ENCODE peak calls at places on chromosomes 13 and 19, in nine cellular contexts. W, A, F, U, Y, Z, T, Q and H are unnamed samples.

GRCh38 chr13:37681295-37682032 is 82.9 kb upstream of the POSTN start:
- DNase-seq in F (no peak), A (no peak), W (no peak), U (no peak), Q (no peak), Y (peak), T (peak), Z (peak), H (no peak)

GRCh38 chr19:47687906-47688305 is 25.3 kb upstream of the EHD2 start:
- DNase-seq in U (no peak), Q (no peak), Y (no peak), W (no peak), A (no peak), Z (no peak), T (no peak), F (no peak), H (no peak)

GRCh38 chr19:54287456-54287855 is 6.5 kb upstream of the LILRB2 start:
- DNase-seq in W (no peak), U (no peak), Y (no peak), Z (peak), T (no peak), A (no peak), Q (no peak), F (no peak), H (no peak)

GRCh38 chr19:317710-318508 is 26.7 kb downstream of the MIER2 start:
- DNase-seq in Y (no peak), Q (no peak), T (no peak), U (no peak), W (no peak), Z (no peak), F (no peak), A (no peak), H (no peak)

GRCh38 chr19:15154002-15154612 is 46.7 kb downstream of the NOTCH3 start:
- DNase-seq in T (no peak), U (peak), W (no peak), Q (peak), F (peak), Z (peak), A (no peak), Y (no peak), H (peak)

GRCh38 chr19:16661480-16662034 is 618 bp downstream of the TMEM38A start:
- DNase-seq in Z (no peak), F (peak), Y (no peak), U (peak), T (no peak), W (no peak), Q (peak), A (peak), H (peak)

GRCh38 chr13:113493315-113493951 is 2.9 kb upstream of the DCUN1D2 start:
- DNase-seq in T (peak), A (no peak), F (no peak), W (peak), Z (peak), Q (no peak), Y (peak), U (no peak), H (peak)

GRCh38 chr19:46606019-46606418 is 4.9 kb downstream of the CALM3 start:
- DNase-seq in W (no peak), F (peak), A (no peak), Y (no peak), T (no peak), U (peak), Q (no peak), Z (no peak), H (no peak)

GRCh38 chr19:7962644-7963268 is 19.3 kb upstream of the TIMM44 start:
- DNase-seq in Q (no peak), Y (no peak), U (no peak), Z (no peak), F (no peak), A (no peak), W (no peak), T (no peak), H (no peak)

GRCh38 chr13:86765462-86765861 is 905.7 kb upstream of the SLITRK5 start:
- DNase-seq in A (no peak), Q (no peak), T (no peak), U (no peak), Y (no peak), Z (no peak), W (no peak), F (no peak), H (no peak)

GRCh38 chr13:50535050-50535449 is 308.4 kb downstream of the DLEU7 start:
- DNase-seq in Y (no peak), Q (no peak), A (no peak), F (no peak), Z (no peak), W (no peak), T (no peak), U (no peak), H (no peak)

GRCh38 chr13:99797716-99798115 is 173.9 kb downstream of the ZIC5 start:
- DNase-seq in F (no peak), Z (no peak), Y (no peak), A (no peak), T (no peak), U (no peak), Q (peak), W (no peak), H (no peak)

GRCh38 chr19:5832527-5833216 is 6.8 kb downstream of the FUT6 start:
- DNase-seq in W (no peak), F (no peak), Z (no peak), T (no peak), Y (no peak), A (no peak), Q (no peak), U (no peak), H (no peak)

GRCh38 chr13:76609643-76610042 is 276.6 kb downstream of the KCTD12 start:
- DNase-seq in W (no peak), T (no peak), Y (no peak), Z (no peak), A (no peak), F (no peak), U (no peak), Q (no peak), H (no peak)

GRCh38 chr19:39829702-39830275 is 4.2 kb downstream of the DYRK1B start:
- DNase-seq in F (no peak), U (no peak), A (no peak), Q (no peak), W (no peak), Y (no peak), Z (no peak), T (no peak), H (no peak)

GRCh38 chr19:2495130-2495641 is 19.3 kb downstream of the GADD45B start:
- DNase-seq in F (peak), Z (peak), W (no peak), Q (peak), Y (no peak), A (peak), U (peak), T (no peak), H (peak)

GRCh38 chr13:82092312-82092711 is 1751.4 kb upstream of the SPRY2 start:
- DNase-seq in Z (no peak), Y (no peak), Q (no peak), A (no peak), F (no peak), T (no peak), W (no peak), U (no peak), H (no peak)

GRCh38 chr13:65932013-65932412 is 1298.1 kb downstream of the PCDH9 start:
- DNase-seq in Y (no peak), Z (no peak), F (no peak), U (no peak), W (no peak), Q (no peak), T (no peak), A (no peak), H (no peak)

GRCh38 chr19:47232422-47233211 is 1.6 kb upstream of the BBC3 start:
- DNase-seq in A (no peak), T (no peak), F (no peak), U (peak), Y (no peak), Z (peak), Q (no peak), W (peak), H (peak)

GRCh38 chr19:39327990-39328705 is 7.5 kb upstream of the LRFN1 start:
- DNase-seq in F (peak), A (peak), Z (peak), Y (no peak), W (no peak), U (peak), Q (peak), T (no peak), H (peak)

GRCh38 chr13:45082964-45083363 is 37.3 kb upstream of the GTF2F2 start:
- DNase-seq in F (no peak), Z (peak), Q (no peak), A (no peak), W (no peak), T (no peak), Y (no peak), U (no peak), H (no peak)

GRCh38 chr13:112333756-112334543 is 42.2 kb upstream of the SPACA7 start:
- DNase-seq in F (no peak), Q (no peak), T (no peak), Z (no peak), U (no peak), A (no peak), Y (no peak), W (no peak), H (no peak)

GRCh38 chr19:14954071-14954655 is 12.9 kb downstream of the OR7C2 start:
- DNase-seq in T (no peak), W (no peak), U (peak), Q (no peak), Y (no peak), F (no peak), A (no peak), Z (no peak), H (no peak)

GRCh38 chr19:33376931-33377557 is 3.5 kb downstream of the CEBPG start:
- DNase-seq in F (no peak), Y (no peak), U (peak), W (no peak), Z (no peak), Q (no peak), T (no peak), A (no peak), H (no peak)

GRCh38 chr13:22703601-22704209 is 477.1 kb upstream of the SGCG start:
- DNase-seq in F (no peak), W (no peak), A (no peak), Q (no peak), U (no peak), T (no peak), Z (no peak), Y (no peak), H (peak)

GRCh38 chr19:13762635-13763235 is 1.6 kb upstream of the MRI1 start:
- DNase-seq in W (no peak), Q (no peak), Y (no peak), Z (no peak), A (no peak), F (no peak), T (no peak), U (no peak), H (no peak)

GRCh38 chr13:32264407-32264806 is 50.8 kb downstream of the ZAR1L start:
- DNase-seq in U (no peak), F (peak), W (no peak), Y (peak), T (no peak), Z (peak), A (peak), Q (no peak), H (no peak)

GRCh38 chr19:46717034-46717715 is at the start of gene PRKD2:
- DNase-seq in Y (no peak), A (peak), F (peak), Z (peak), W (no peak), Q (peak), T (no peak), U (peak), H (peak)

GRCh38 chr13:21637296-21637695 is 33.3 kb upstream of the MICU2 start:
- DNase-seq in U (no peak), F (peak), Z (peak), Q (peak), A (no peak), T (no peak), W (no peak), Y (no peak), H (peak)